ENCODE peak calls at places on chromosomes 12 and 14, in ten cellular contexts. X is neural crest cell, Y is fibroblast of mammary gland, S is epithelial cell of proximal tubule, F is pancreas, L is left ventricle myocardium inferior, R is mesothelial cell of epicardium, Q is Panc1, K is AG04450, P is GM12865. J is an unnamed sample.

GRCh38 chr12:64998327-64999156 is 122.6 kb downstream of the WIF1 start:
- DNase-seq in X (no peak), Y (peak), S (peak), F (no peak), L (no peak), R (no peak), Q (no peak), K (no peak), P (no peak), J (no peak)

GRCh38 chr14:34733245-34733644 is 18.9 kb upstream of the CFL2 start:
- DNase-seq in X (no peak), Y (no peak), S (no peak), F (no peak), L (no peak), R (no peak), Q (no peak), K (no peak), P (no peak), J (no peak)

GRCh38 chr14:55354500-55354899 is 57.1 kb downstream of the ATG14 start:
- DNase-seq in X (peak), Y (peak), S (no peak), F (no peak), L (peak), R (peak), Q (no peak), K (no peak), P (peak), J (peak)

GRCh38 chr14:103741876-103742275 is 26.3 kb downstream of the ZFYVE21 start:
- DNase-seq in X (no peak), Y (no peak), S (no peak), F (no peak), L (no peak), R (no peak), Q (no peak), K (no peak), P (no peak), J (no peak)

GRCh38 chr12:7042847-7043246 is 17.7 kb upstream of the C1S start:
- DNase-seq in X (no peak), Y (peak), S (peak), F (no peak), L (no peak), R (no peak), Q (no peak), K (no peak), P (peak), J (no peak)

GRCh38 chr12:132014092-132014914 is 64.6 kb downstream of the EP400 start:
- DNase-seq in X (no peak), Y (no peak), S (no peak), F (no peak), L (no peak), R (no peak), Q (no peak), K (no peak), P (no peak), J (no peak)

GRCh38 chr12:107092669-107093546 is 441 bp downstream of the CRY1 start:
- DNase-seq in X (no peak), Y (peak), S (no peak), F (peak), L (peak), R (no peak), Q (no peak), K (no peak), P (peak), J (peak)

GRCh38 chr14:23068792-23069412 is 11.6 kb upstream of the CDH24 start:
- DNase-seq in X (peak), Y (peak), S (peak), F (no peak), L (peak), R (peak), Q (peak), K (peak), P (peak), J (peak)

GRCh38 chr12:129069886-129070285 is 216.6 kb downstream of the GLT1D1 start:
- DNase-seq in X (no peak), Y (no peak), S (no peak), F (no peak), L (no peak), R (no peak), Q (no peak), K (no peak), P (no peak), J (no peak)

GRCh38 chr12:119202544-119202943 is 23.8 kb downstream of the HSPB8 start:
- DNase-seq in X (no peak), Y (no peak), S (no peak), F (no peak), L (no peak), R (no peak), Q (no peak), K (no peak), P (no peak), J (no peak)

GRCh38 chr14:103543140-103543539 is 14.1 kb downstream of the TRMT61A start:
- DNase-seq in X (no peak), Y (no peak), S (no peak), F (peak), L (no peak), R (no peak), Q (no peak), K (no peak), P (no peak), J (no peak)

GRCh38 chr12:112153181-112153899 is 28.0 kb downstream of the TRAFD1 start:
- DNase-seq in X (no peak), Y (no peak), S (no peak), F (peak), L (no peak), R (no peak), Q (no peak), K (no peak), P (no peak), J (no peak)

GRCh38 chr12:132717531-132718387 is 7.1 kb downstream of the PGAM5 start:
- DNase-seq in X (no peak), Y (no peak), S (no peak), F (no peak), L (no peak), R (no peak), Q (no peak), K (no peak), P (no peak), J (peak)

GRCh38 chr14:64968651-64969050 is 3.5 kb downstream of the RAB15 start:
- DNase-seq in X (no peak), Y (no peak), S (no peak), F (peak), L (no peak), R (no peak), Q (no peak), K (no peak), P (no peak), J (no peak)

GRCh38 chr14:97177016-97177415 is 379.8 kb downstream of the VRK1 start:
- DNase-seq in X (no peak), Y (peak), S (no peak), F (no peak), L (no peak), R (no peak), Q (peak), K (no peak), P (peak), J (peak)

GRCh38 chr14:59161571-59162175 is 26.8 kb upstream of the DAAM1 start:
- DNase-seq in X (peak), Y (peak), S (peak), F (no peak), L (no peak), R (no peak), Q (no peak), K (peak), P (peak), J (peak)

GRCh38 chr12:16027012-16027411 is 115.9 kb downstream of the DERA start:
- DNase-seq in X (no peak), Y (peak), S (no peak), F (no peak), L (no peak), R (no peak), Q (no peak), K (no peak), P (no peak), J (no peak)

GRCh38 chr14:54629183-54629582 is 62.3 kb downstream of the SAMD4A start:
- DNase-seq in X (no peak), Y (no peak), S (no peak), F (no peak), L (no peak), R (no peak), Q (no peak), K (no peak), P (no peak), J (no peak)

GRCh38 chr12:29160230-29160629 is 11.2 kb downstream of the FAR2 start:
- DNase-seq in X (no peak), Y (no peak), S (no peak), F (no peak), L (no peak), R (no peak), Q (no peak), K (no peak), P (no peak), J (peak)

GRCh38 chr12:71787574-71787973 is 32.9 kb downstream of the RAB21 start:
- DNase-seq in X (no peak), Y (no peak), S (no peak), F (no peak), L (no peak), R (no peak), Q (no peak), K (no peak), P (no peak), J (no peak)

GRCh38 chr12:1499351-1499750 is 95.0 kb downstream of the FBXL14 start:
- DNase-seq in X (no peak), Y (peak), S (no peak), F (no peak), L (no peak), R (no peak), Q (no peak), K (no peak), P (no peak), J (no peak)

GRCh38 chr12:4779749-4780148 is 59.5 kb downstream of the GALNT8 start:
- DNase-seq in X (no peak), Y (no peak), S (no peak), F (no peak), L (no peak), R (no peak), Q (no peak), K (no peak), P (no peak), J (no peak)

GRCh38 chr12:94791933-94792332 is 141.6 kb upstream of the TMCC3 start:
- DNase-seq in X (no peak), Y (no peak), S (no peak), F (no peak), L (no peak), R (no peak), Q (no peak), K (no peak), P (no peak), J (no peak)

GRCh38 chr14:23327947-23328744 is 6.9 kb downstream of the PABPN1 start:
- DNase-seq in X (peak), Y (peak), S (peak), F (no peak), L (peak), R (peak), Q (peak), K (peak), P (peak), J (peak)

GRCh38 chr14:100078997-100079561 is 13.9 kb downstream of the EVL start:
- DNase-seq in X (no peak), Y (peak), S (no peak), F (no peak), L (no peak), R (no peak), Q (no peak), K (no peak), P (peak), J (peak)

GRCh38 chr12:119592232-119592631 is 1.3 kb upstream of the TMEM233 start:
- DNase-seq in X (no peak), Y (peak), S (no peak), F (no peak), L (no peak), R (no peak), Q (no peak), K (no peak), P (no peak), J (no peak)

GRCh38 chr14:95679995-95680735 is 6.1 kb upstream of the TCL1B start:
- DNase-seq in X (no peak), Y (no peak), S (no peak), F (no peak), L (no peak), R (no peak), Q (no peak), K (no peak), P (peak), J (no peak)

GRCh38 chr14:55807059-55807499 is 227.1 kb downstream of the KTN1 start:
- DNase-seq in X (no peak), Y (peak), S (no peak), F (peak), L (peak), R (peak), Q (no peak), K (no peak), P (peak), J (peak)

GRCh38 chr12:67827820-67828383 is 161.3 kb upstream of the IFNG-AS1 start:
- DNase-seq in X (no peak), Y (peak), S (peak), F (no peak), L (no peak), R (no peak), Q (peak), K (peak), P (peak), J (peak)

GRCh38 chr12:9829990-9830389 is 2.7 kb downstream of the KLRF1 start:
- DNase-seq in X (no peak), Y (no peak), S (no peak), F (no peak), L (no peak), R (no peak), Q (no peak), K (no peak), P (no peak), J (no peak)

GRCh38 chr12:17661250-17661649 is 428.7 kb downstream of the RERGL start:
- DNase-seq in X (no peak), Y (no peak), S (no peak), F (no peak), L (no peak), R (no peak), Q (no peak), K (no peak), P (no peak), J (no peak)

GRCh38 chr14:93705513-93706156 is 82.7 kb downstream of the PRIMA1 start:
- DNase-seq in X (no peak), Y (no peak), S (no peak), F (no peak), L (no peak), R (no peak), Q (no peak), K (no peak), P (no peak), J (no peak)

GRCh38 chr12:74984631-74985030 is 225.0 kb downstream of the KCNC2 start:
- DNase-seq in X (no peak), Y (no peak), S (no peak), F (no peak), L (no peak), R (no peak), Q (no peak), K (no peak), P (no peak), J (no peak)

GRCh38 chr12:111451649-111452129 is 46.0 kb downstream of the SH2B3 start:
- DNase-seq in X (no peak), Y (peak), S (no peak), F (no peak), L (no peak), R (no peak), Q (peak), K (no peak), P (peak), J (no peak)

GRCh38 chr14:60646202-60646886 is 2.9 kb downstream of the SIX1 start:
- DNase-seq in X (no peak), Y (no peak), S (no peak), F (no peak), L (no peak), R (no peak), Q (no peak), K (no peak), P (no peak), J (no peak)

GRCh38 chr12:53219116-53219955 is 12.3 kb upstream of the ITGB7 start:
- DNase-seq in X (no peak), Y (peak), S (no peak), F (no peak), L (peak), R (no peak), Q (no peak), K (no peak), P (peak), J (peak)

GRCh38 chr12:18139989-18140596 is 50.1 kb upstream of the RERGL start:
- DNase-seq in X (no peak), Y (peak), S (no peak), F (no peak), L (no peak), R (no peak), Q (no peak), K (no peak), P (peak), J (no peak)

GRCh38 chr12:8057839-8058238 is 8.3 kb downstream of the C3AR1 start:
- DNase-seq in X (no peak), Y (peak), S (no peak), F (no peak), L (no peak), R (no peak), Q (no peak), K (no peak), P (no peak), J (no peak)

GRCh38 chr12:80813820-80814219 is 97.1 kb downstream of the MYF5 start:
- DNase-seq in X (no peak), Y (no peak), S (no peak), F (no peak), L (no peak), R (no peak), Q (no peak), K (no peak), P (no peak), J (no peak)

GRCh38 chr12:69633061-69633460 is 22.4 kb upstream of the LRRC10 start:
- DNase-seq in X (no peak), Y (peak), S (no peak), F (no peak), L (no peak), R (no peak), Q (no peak), K (no peak), P (no peak), J (no peak)

DNA sequence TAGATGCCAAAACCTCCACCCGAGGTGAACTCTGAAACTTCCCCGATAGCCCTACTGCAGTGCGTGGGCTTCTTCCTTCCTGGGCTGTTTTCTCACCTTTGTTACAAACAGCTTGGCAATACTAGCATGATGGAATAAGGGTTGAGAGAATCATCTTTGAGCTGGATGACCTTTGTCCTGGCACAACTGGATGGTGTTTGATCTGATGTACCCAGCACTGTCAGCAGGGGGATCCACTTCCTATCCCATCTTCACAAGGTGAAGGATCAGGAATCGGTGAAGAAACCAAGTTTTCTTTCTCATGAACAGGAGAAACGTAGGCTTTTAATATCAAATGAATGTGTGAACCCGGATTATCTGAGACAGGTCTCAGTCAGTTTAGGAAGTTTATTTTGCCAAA is 19.5 kb upstream of the LRRC10 start:
- DNase-seq in X (no peak), Y (peak), S (no peak), F (no peak), L (no peak), R (no peak), Q (no peak), K (no peak), P (no peak), J (no peak)
- TF ChIP-seq CTCF in X (peak), Y (peak), S (peak), F (no peak), L (no peak), R (no peak), Q (peak), K (peak), P (peak), J (no peak)

DNA sequence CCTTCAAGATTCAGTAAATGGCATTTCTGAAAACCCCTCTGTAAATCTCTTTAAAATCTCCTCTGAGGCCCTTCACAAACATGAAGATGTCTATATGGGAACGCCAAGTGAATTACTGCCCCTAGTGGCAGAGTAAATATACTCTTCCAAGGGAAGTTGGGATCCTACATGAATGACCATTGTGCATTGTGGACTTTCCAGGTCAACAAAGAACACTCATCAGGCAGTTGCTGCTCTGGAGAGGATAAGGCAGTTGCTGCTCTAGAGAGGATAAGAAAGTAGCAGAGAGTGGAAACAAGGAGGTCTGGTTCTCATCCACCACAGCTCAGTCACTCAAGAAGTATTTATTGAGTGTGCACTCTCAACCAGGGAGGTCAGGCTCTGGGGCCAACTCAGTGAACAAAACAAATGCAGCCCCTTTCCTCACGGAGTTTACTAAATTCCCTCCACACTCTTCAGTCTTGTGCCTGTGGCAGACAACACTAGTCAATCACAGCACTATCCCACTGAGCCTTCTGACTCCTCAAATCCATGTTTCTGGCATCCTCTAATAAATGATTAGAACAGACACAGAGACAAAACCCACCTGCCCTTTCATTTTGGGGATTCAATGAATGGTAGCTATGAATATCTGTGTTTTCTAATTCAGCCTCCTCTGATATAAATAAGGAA is 52.9 kb downstream of the SVOP start:
- DNase-seq in X (no peak), Y (peak), S (no peak), F (no peak), L (no peak), R (no peak), Q (no peak), K (no peak), P (peak), J (no peak)
- TF ChIP-seq CTCF in X (peak), Y (peak), S (peak), F (peak), L (peak), R (peak), Q (peak), K (peak), P (peak), J (peak)

GRCh38 chr12:103768467-103769123 is 72.4 kb downstream of the NT5DC3 start:
- DNase-seq in X (no peak), Y (no peak), S (no peak), F (no peak), L (no peak), R (no peak), Q (no peak), K (no peak), P (no peak), J (no peak)

GRCh38 chr12:103773109-103773905 is 67.7 kb downstream of the NT5DC3 start:
- DNase-seq in X (no peak), Y (no peak), S (no peak), F (no peak), L (no peak), R (no peak), Q (no peak), K (no peak), P (no peak), J (no peak)

GRCh38 chr12:103769240-103769945 is 71.6 kb downstream of the NT5DC3 start:
- DNase-seq in X (no peak), Y (no peak), S (no peak), F (no peak), L (no peak), R (no peak), Q (no peak), K (no peak), P (no peak), J (no peak)

GRCh38 chr12:103772367-103773108 is 68.5 kb downstream of the NT5DC3 start:
- DNase-seq in X (no peak), Y (no peak), S (no peak), F (no peak), L (no peak), R (no peak), Q (no peak), K (no peak), P (no peak), J (no peak)

GRCh38 chr12:103771466-103771865 is 69.6 kb downstream of the NT5DC3 start:
- DNase-seq in X (peak), Y (peak), S (no peak), F (no peak), L (no peak), R (peak), Q (no peak), K (no peak), P (peak), J (peak)
- TF ChIP-seq CTCF in X (peak), Y (peak), S (peak), F (peak), L (peak), R (no peak), Q (peak), K (peak), P (peak), J (no peak)

GRCh38 chr14:71403673-71404072 is 496.4 kb downstream of the PCNX1 start:
- DNase-seq in X (no peak), Y (peak), S (no peak), F (no peak), L (no peak), R (no peak), Q (no peak), K (no peak), P (peak), J (peak)
- TF ChIP-seq CTCF in X (peak), Y (peak), S (no peak), F (no peak), L (no peak), R (no peak), Q (peak), K (peak), P (peak), J (peak)

DNA sequence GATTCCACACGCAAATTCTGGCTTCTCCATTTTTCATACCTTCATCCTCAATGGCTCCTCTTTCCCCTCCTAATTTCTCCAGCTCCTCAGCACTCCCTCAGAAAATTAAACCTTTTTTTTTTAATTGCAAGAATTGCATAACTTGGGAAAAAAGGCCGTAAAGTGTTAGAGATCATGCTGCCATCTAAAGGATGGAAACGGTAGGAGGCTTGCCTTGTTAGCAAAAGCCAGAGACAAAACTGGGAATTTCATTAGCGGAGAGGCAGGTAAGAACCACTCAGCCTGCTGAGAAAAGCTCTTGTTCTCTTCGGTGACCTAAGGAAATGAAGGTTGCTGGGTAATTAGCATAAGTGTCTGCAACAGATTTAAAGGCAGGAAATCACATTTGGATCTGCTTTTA is 204.3 kb downstream of the AEBP2 start:
- DNase-seq in X (no peak), Y (peak), S (peak), F (no peak), L (no peak), R (no peak), Q (no peak), K (no peak), P (no peak), J (no peak)
- TF ChIP-seq CTCF in X (peak), Y (peak), S (peak), F (peak), L (peak), R (no peak), Q (peak), K (peak), P (no peak), J (no peak)